ENCODE peak calls at places on chromosomes 12 and 14, in nine cellular contexts. One of them, this sample, is unnamed.

GRCh38 chr12:91109148-91109564 is 2.1 kb downstream of the LUM start:
- DNase-seq in Daoy: peak
- DNase-seq in C1 segment of cervical spinal cord: peak
- DNase-seq in activated T-helper 9 cell treated with anti-CD3 and anti-CD28 coated beads, Interleukin-2, amount 50 U/mL, for 16 hours: no peak
- DNase-seq in HTR-8/SVneo: no peak
- DNase-seq in ureter: peak
- DNase-seq in left cardiac atrium: peak
- DNase-seq in GM10248: peak
- DNase-seq in Peyer's patch: peak
- DNase-seq in this sample: peak

GRCh38 chr12:49941556-49942511 is 8.7 kb upstream of the AQP2 start:
- DNase-seq in Daoy: no peak
- DNase-seq in GM10248: no peak
- DNase-seq in left cardiac atrium: no peak
- DNase-seq in activated T-helper 9 cell treated with anti-CD3 and anti-CD28 coated beads, Interleukin-2, amount 50 U/mL, for 16 hours: no peak
- DNase-seq in C1 segment of cervical spinal cord: no peak
- DNase-seq in Peyer's patch: peak
- DNase-seq in ureter: no peak
- DNase-seq in HTR-8/SVneo: no peak
- DNase-seq in this sample: no peak

GRCh38 chr12:109716512-109717389 is 3.1 kb downstream of the FAM222A start:
- DNase-seq in GM10248: no peak
- DNase-seq in HTR-8/SVneo: no peak
- DNase-seq in left cardiac atrium: peak
- DNase-seq in ureter: peak
- DNase-seq in C1 segment of cervical spinal cord: peak
- DNase-seq in activated T-helper 9 cell treated with anti-CD3 and anti-CD28 coated beads, Interleukin-2, amount 50 U/mL, for 16 hours: no peak
- DNase-seq in Daoy: no peak
- DNase-seq in Peyer's patch: no peak
- DNase-seq in this sample: peak

GRCh38 chr14:23095196-23096108 is at the start of gene C14orf119:
- DNase-seq in C1 segment of cervical spinal cord: no peak
- DNase-seq in ureter: peak
- DNase-seq in GM10248: peak
- DNase-seq in activated T-helper 9 cell treated with anti-CD3 and anti-CD28 coated beads, Interleukin-2, amount 50 U/mL, for 16 hours: peak
- DNase-seq in Daoy: peak
- DNase-seq in HTR-8/SVneo: peak
- DNase-seq in Peyer's patch: peak
- DNase-seq in left cardiac atrium: peak
- DNase-seq in this sample: peak

GRCh38 chr14:54261283-54261682 is 135.5 kb upstream of the CDKN3 start:
- DNase-seq in C1 segment of cervical spinal cord: no peak
- DNase-seq in HTR-8/SVneo: no peak
- DNase-seq in Peyer's patch: no peak
- DNase-seq in Daoy: no peak
- DNase-seq in activated T-helper 9 cell treated with anti-CD3 and anti-CD28 coated beads, Interleukin-2, amount 50 U/mL, for 16 hours: no peak
- DNase-seq in ureter: no peak
- DNase-seq in GM10248: no peak
- DNase-seq in left cardiac atrium: no peak
- DNase-seq in this sample: no peak

GRCh38 chr12:63989301-63989845 is 144.9 kb downstream of the SRGAP1 start:
- DNase-seq in activated T-helper 9 cell treated with anti-CD3 and anti-CD28 coated beads, Interleukin-2, amount 50 U/mL, for 16 hours: no peak
- DNase-seq in left cardiac atrium: no peak
- DNase-seq in ureter: no peak
- DNase-seq in Peyer's patch: no peak
- DNase-seq in GM10248: no peak
- DNase-seq in Daoy: no peak
- DNase-seq in C1 segment of cervical spinal cord: no peak
- DNase-seq in HTR-8/SVneo: no peak
- DNase-seq in this sample: no peak

GRCh38 chr14:51460051-51460450 is 191.7 kb upstream of the FRMD6 start:
- DNase-seq in left cardiac atrium: no peak
- DNase-seq in Peyer's patch: no peak
- DNase-seq in C1 segment of cervical spinal cord: no peak
- DNase-seq in HTR-8/SVneo: no peak
- DNase-seq in Daoy: no peak
- DNase-seq in GM10248: no peak
- DNase-seq in activated T-helper 9 cell treated with anti-CD3 and anti-CD28 coated beads, Interleukin-2, amount 50 U/mL, for 16 hours: no peak
- DNase-seq in ureter: no peak
- DNase-seq in this sample: no peak

GRCh38 chr14:96792003-96792402 is 5.2 kb upstream of the VRK1 start:
- DNase-seq in activated T-helper 9 cell treated with anti-CD3 and anti-CD28 coated beads, Interleukin-2, amount 50 U/mL, for 16 hours: no peak
- DNase-seq in left cardiac atrium: no peak
- DNase-seq in Daoy: peak
- DNase-seq in HTR-8/SVneo: no peak
- DNase-seq in GM10248: no peak
- DNase-seq in Peyer's patch: no peak
- DNase-seq in ureter: no peak
- DNase-seq in C1 segment of cervical spinal cord: no peak
- DNase-seq in this sample: no peak

GRCh38 chr12:90024261-90024660 is 315.6 kb upstream of the ATP2B1 start:
- DNase-seq in activated T-helper 9 cell treated with anti-CD3 and anti-CD28 coated beads, Interleukin-2, amount 50 U/mL, for 16 hours: no peak
- DNase-seq in ureter: no peak
- DNase-seq in HTR-8/SVneo: peak
- DNase-seq in GM10248: no peak
- DNase-seq in Daoy: no peak
- DNase-seq in C1 segment of cervical spinal cord: no peak
- DNase-seq in Peyer's patch: no peak
- DNase-seq in left cardiac atrium: no peak
- DNase-seq in this sample: no peak

GRCh38 chr14:61460853-61461611 is 139.7 kb downstream of the PRKCH start:
- DNase-seq in Peyer's patch: no peak
- DNase-seq in HTR-8/SVneo: no peak
- DNase-seq in Daoy: no peak
- DNase-seq in GM10248: no peak
- DNase-seq in activated T-helper 9 cell treated with anti-CD3 and anti-CD28 coated beads, Interleukin-2, amount 50 U/mL, for 16 hours: no peak
- DNase-seq in left cardiac atrium: no peak
- DNase-seq in ureter: no peak
- DNase-seq in C1 segment of cervical spinal cord: no peak
- DNase-seq in this sample: no peak

GRCh38 chr12:51320695-51321320 is 3.2 kb downstream of the BIN2 start:
- DNase-seq in left cardiac atrium: no peak
- DNase-seq in HTR-8/SVneo: no peak
- DNase-seq in ureter: no peak
- DNase-seq in Daoy: no peak
- DNase-seq in Peyer's patch: peak
- DNase-seq in C1 segment of cervical spinal cord: no peak
- DNase-seq in activated T-helper 9 cell treated with anti-CD3 and anti-CD28 coated beads, Interleukin-2, amount 50 U/mL, for 16 hours: no peak
- DNase-seq in GM10248: no peak
- DNase-seq in this sample: no peak